ENCODE peak calls at places on chromosomes 16 and 17, in eight cellular contexts. One of them, this sample, is unnamed.

GRCh38 chr17:70865993-70866804 is 696.9 kb downstream of the KCNJ2 start:
- DNase-seq in stimulated activated CD4-positive, alpha-beta T cell treated with anti-CD3 and anti-CD28 coated beads, Interleukin-2, amount 100 ng/mL, for 48 hours: no peak
- DNase-seq in stimulated activated naive CD4-positive, alpha-beta T cell: no peak
- DNase-seq in activated CD4-positive, alpha-beta T cell treated with anti-CD3 and anti-CD28 coated beads, Interleukin-2, amount 50 U/mL, for 1 hour: no peak
- DNase-seq in astrocyte of the spinal cord: no peak
- DNase-seq in mucosa of descending colon: no peak
- DNase-seq in neural progenitor cell: no peak
- DNase-seq in effector CD4-positive, alpha-beta T cell: no peak
- DNase-seq in this sample: no peak

GRCh38 chr17:59643159-59643857 is 23.6 kb downstream of the CLTC start:
- DNase-seq in effector CD4-positive, alpha-beta T cell: no peak
- DNase-seq in stimulated activated CD4-positive, alpha-beta T cell treated with anti-CD3 and anti-CD28 coated beads, Interleukin-2, amount 100 ng/mL, for 48 hours: no peak
- DNase-seq in astrocyte of the spinal cord: peak
- DNase-seq in activated CD4-positive, alpha-beta T cell treated with anti-CD3 and anti-CD28 coated beads, Interleukin-2, amount 50 U/mL, for 1 hour: no peak
- DNase-seq in mucosa of descending colon: no peak
- DNase-seq in stimulated activated naive CD4-positive, alpha-beta T cell: no peak
- DNase-seq in neural progenitor cell: no peak
- DNase-seq in this sample: no peak

GRCh38 chr16:50309527-50310307 is 43.4 kb downstream of the ADCY7 start:
- DNase-seq in stimulated activated CD4-positive, alpha-beta T cell treated with anti-CD3 and anti-CD28 coated beads, Interleukin-2, amount 100 ng/mL, for 48 hours: no peak
- DNase-seq in neural progenitor cell: no peak
- DNase-seq in activated CD4-positive, alpha-beta T cell treated with anti-CD3 and anti-CD28 coated beads, Interleukin-2, amount 50 U/mL, for 1 hour: no peak
- DNase-seq in effector CD4-positive, alpha-beta T cell: no peak
- DNase-seq in astrocyte of the spinal cord: no peak
- DNase-seq in mucosa of descending colon: no peak
- DNase-seq in stimulated activated naive CD4-positive, alpha-beta T cell: no peak
- DNase-seq in this sample: no peak

GRCh38 chr16:2531371-2531695 is at the start of gene CEMP1:
- DNase-seq in activated CD4-positive, alpha-beta T cell treated with anti-CD3 and anti-CD28 coated beads, Interleukin-2, amount 50 U/mL, for 1 hour: no peak
- DNase-seq in astrocyte of the spinal cord: no peak
- DNase-seq in mucosa of descending colon: no peak
- DNase-seq in neural progenitor cell: no peak
- DNase-seq in stimulated activated naive CD4-positive, alpha-beta T cell: no peak
- DNase-seq in effector CD4-positive, alpha-beta T cell: no peak
- DNase-seq in stimulated activated CD4-positive, alpha-beta T cell treated with anti-CD3 and anti-CD28 coated beads, Interleukin-2, amount 100 ng/mL, for 48 hours: no peak
- DNase-seq in this sample: no peak

GRCh38 chr16:86529160-86529559 is 18.8 kb downstream of the FOXF1 start:
- DNase-seq in mucosa of descending colon: no peak
- DNase-seq in activated CD4-positive, alpha-beta T cell treated with anti-CD3 and anti-CD28 coated beads, Interleukin-2, amount 50 U/mL, for 1 hour: no peak
- DNase-seq in stimulated activated CD4-positive, alpha-beta T cell treated with anti-CD3 and anti-CD28 coated beads, Interleukin-2, amount 100 ng/mL, for 48 hours: no peak
- DNase-seq in stimulated activated naive CD4-positive, alpha-beta T cell: no peak
- DNase-seq in effector CD4-positive, alpha-beta T cell: no peak
- DNase-seq in neural progenitor cell: no peak
- DNase-seq in astrocyte of the spinal cord: no peak
- DNase-seq in this sample: no peak

GRCh38 chr17:77437017-77437416 is 296.2 kb downstream of the SEC14L1 start:
- DNase-seq in effector CD4-positive, alpha-beta T cell: no peak
- DNase-seq in neural progenitor cell: no peak
- DNase-seq in stimulated activated naive CD4-positive, alpha-beta T cell: peak
- DNase-seq in mucosa of descending colon: no peak
- DNase-seq in stimulated activated CD4-positive, alpha-beta T cell treated with anti-CD3 and anti-CD28 coated beads, Interleukin-2, amount 100 ng/mL, for 48 hours: no peak
- DNase-seq in astrocyte of the spinal cord: peak
- DNase-seq in activated CD4-positive, alpha-beta T cell treated with anti-CD3 and anti-CD28 coated beads, Interleukin-2, amount 50 U/mL, for 1 hour: no peak
- DNase-seq in this sample: peak

GRCh38 chr17:73820686-73821448 is 176.6 kb upstream of the SDK2 start:
- DNase-seq in stimulated activated naive CD4-positive, alpha-beta T cell: no peak
- DNase-seq in mucosa of descending colon: peak
- DNase-seq in stimulated activated CD4-positive, alpha-beta T cell treated with anti-CD3 and anti-CD28 coated beads, Interleukin-2, amount 100 ng/mL, for 48 hours: no peak
- DNase-seq in activated CD4-positive, alpha-beta T cell treated with anti-CD3 and anti-CD28 coated beads, Interleukin-2, amount 50 U/mL, for 1 hour: no peak
- DNase-seq in astrocyte of the spinal cord: peak
- DNase-seq in neural progenitor cell: peak
- DNase-seq in effector CD4-positive, alpha-beta T cell: no peak
- DNase-seq in this sample: no peak

GRCh38 chr16:24152826-24153225 is 103.3 kb upstream of the CACNG3 start:
- DNase-seq in stimulated activated CD4-positive, alpha-beta T cell treated with anti-CD3 and anti-CD28 coated beads, Interleukin-2, amount 100 ng/mL, for 48 hours: no peak
- DNase-seq in activated CD4-positive, alpha-beta T cell treated with anti-CD3 and anti-CD28 coated beads, Interleukin-2, amount 50 U/mL, for 1 hour: no peak
- DNase-seq in stimulated activated naive CD4-positive, alpha-beta T cell: no peak
- DNase-seq in astrocyte of the spinal cord: no peak
- DNase-seq in neural progenitor cell: no peak
- DNase-seq in effector CD4-positive, alpha-beta T cell: no peak
- DNase-seq in mucosa of descending colon: no peak
- DNase-seq in this sample: no peak

GRCh38 chr16:54291981-54292487 is 5.4 kb upstream of the IRX3 start:
- DNase-seq in effector CD4-positive, alpha-beta T cell: no peak
- DNase-seq in mucosa of descending colon: no peak
- DNase-seq in stimulated activated CD4-positive, alpha-beta T cell treated with anti-CD3 and anti-CD28 coated beads, Interleukin-2, amount 100 ng/mL, for 48 hours: no peak
- DNase-seq in stimulated activated naive CD4-positive, alpha-beta T cell: no peak
- DNase-seq in neural progenitor cell: no peak
- DNase-seq in astrocyte of the spinal cord: peak
- DNase-seq in activated CD4-positive, alpha-beta T cell treated with anti-CD3 and anti-CD28 coated beads, Interleukin-2, amount 50 U/mL, for 1 hour: no peak
- DNase-seq in this sample: no peak

GRCh38 chr17:47856830-47857229 is 5.9 kb upstream of the SP6 start:
- DNase-seq in mucosa of descending colon: no peak
- DNase-seq in activated CD4-positive, alpha-beta T cell treated with anti-CD3 and anti-CD28 coated beads, Interleukin-2, amount 50 U/mL, for 1 hour: no peak
- DNase-seq in stimulated activated naive CD4-positive, alpha-beta T cell: no peak
- DNase-seq in effector CD4-positive, alpha-beta T cell: no peak
- DNase-seq in astrocyte of the spinal cord: no peak
- DNase-seq in neural progenitor cell: no peak
- DNase-seq in stimulated activated CD4-positive, alpha-beta T cell treated with anti-CD3 and anti-CD28 coated beads, Interleukin-2, amount 100 ng/mL, for 48 hours: no peak
- DNase-seq in this sample: no peak

GRCh38 chr17:68344701-68345136 is 53.4 kb downstream of the ARSG start:
- DNase-seq in stimulated activated CD4-positive, alpha-beta T cell treated with anti-CD3 and anti-CD28 coated beads, Interleukin-2, amount 100 ng/mL, for 48 hours: no peak
- DNase-seq in neural progenitor cell: peak
- DNase-seq in mucosa of descending colon: peak
- DNase-seq in effector CD4-positive, alpha-beta T cell: peak
- DNase-seq in astrocyte of the spinal cord: no peak
- DNase-seq in stimulated activated naive CD4-positive, alpha-beta T cell: no peak
- DNase-seq in activated CD4-positive, alpha-beta T cell treated with anti-CD3 and anti-CD28 coated beads, Interleukin-2, amount 50 U/mL, for 1 hour: peak
- DNase-seq in this sample: no peak

GRCh38 chr17:59381716-59382570 is 50.5 kb downstream of the YPEL2 start:
- DNase-seq in neural progenitor cell: no peak
- DNase-seq in activated CD4-positive, alpha-beta T cell treated with anti-CD3 and anti-CD28 coated beads, Interleukin-2, amount 50 U/mL, for 1 hour: no peak
- DNase-seq in stimulated activated naive CD4-positive, alpha-beta T cell: no peak
- DNase-seq in effector CD4-positive, alpha-beta T cell: no peak
- DNase-seq in astrocyte of the spinal cord: no peak
- DNase-seq in stimulated activated CD4-positive, alpha-beta T cell treated with anti-CD3 and anti-CD28 coated beads, Interleukin-2, amount 100 ng/mL, for 48 hours: no peak
- DNase-seq in mucosa of descending colon: peak
- DNase-seq in this sample: no peak

GRCh38 chr17:9021158-9021984 is at the start of gene NTN1:
- DNase-seq in astrocyte of the spinal cord: no peak
- DNase-seq in effector CD4-positive, alpha-beta T cell: peak
- DNase-seq in stimulated activated naive CD4-positive, alpha-beta T cell: peak
- DNase-seq in stimulated activated CD4-positive, alpha-beta T cell treated with anti-CD3 and anti-CD28 coated beads, Interleukin-2, amount 100 ng/mL, for 48 hours: peak
- DNase-seq in mucosa of descending colon: peak
- DNase-seq in neural progenitor cell: peak
- DNase-seq in activated CD4-positive, alpha-beta T cell treated with anti-CD3 and anti-CD28 coated beads, Interleukin-2, amount 50 U/mL, for 1 hour: peak
- DNase-seq in this sample: no peak

GRCh38 chr16:143047-143446 is 4.6 kb upstream of the NPRL3 start:
- DNase-seq in effector CD4-positive, alpha-beta T cell: no peak
- DNase-seq in mucosa of descending colon: no peak
- DNase-seq in activated CD4-positive, alpha-beta T cell treated with anti-CD3 and anti-CD28 coated beads, Interleukin-2, amount 50 U/mL, for 1 hour: no peak
- DNase-seq in neural progenitor cell: no peak
- DNase-seq in stimulated activated CD4-positive, alpha-beta T cell treated with anti-CD3 and anti-CD28 coated beads, Interleukin-2, amount 100 ng/mL, for 48 hours: no peak
- DNase-seq in astrocyte of the spinal cord: no peak
- DNase-seq in stimulated activated naive CD4-positive, alpha-beta T cell: no peak
- DNase-seq in this sample: no peak

GRCh38 chr17:1486802-1487695 is 5.4 kb downstream of the MYO1C start:
- DNase-seq in effector CD4-positive, alpha-beta T cell: peak
- DNase-seq in astrocyte of the spinal cord: peak
- DNase-seq in neural progenitor cell: peak
- DNase-seq in stimulated activated CD4-positive, alpha-beta T cell treated with anti-CD3 and anti-CD28 coated beads, Interleukin-2, amount 100 ng/mL, for 48 hours: peak
- DNase-seq in stimulated activated naive CD4-positive, alpha-beta T cell: peak
- DNase-seq in mucosa of descending colon: peak
- DNase-seq in activated CD4-positive, alpha-beta T cell treated with anti-CD3 and anti-CD28 coated beads, Interleukin-2, amount 50 U/mL, for 1 hour: peak
- DNase-seq in this sample: no peak

GRCh38 chr17:59361916-59362810 is 30.7 kb downstream of the YPEL2 start:
- DNase-seq in activated CD4-positive, alpha-beta T cell treated with anti-CD3 and anti-CD28 coated beads, Interleukin-2, amount 50 U/mL, for 1 hour: peak
- DNase-seq in stimulated activated naive CD4-positive, alpha-beta T cell: no peak
- DNase-seq in astrocyte of the spinal cord: peak
- DNase-seq in stimulated activated CD4-positive, alpha-beta T cell treated with anti-CD3 and anti-CD28 coated beads, Interleukin-2, amount 100 ng/mL, for 48 hours: no peak
- DNase-seq in mucosa of descending colon: no peak
- DNase-seq in effector CD4-positive, alpha-beta T cell: peak
- DNase-seq in neural progenitor cell: no peak
- DNase-seq in this sample: peak

GRCh38 chr16:35197656-35198055 is 1738.2 kb downstream of the TP53TG3F start:
- DNase-seq in mucosa of descending colon: no peak
- DNase-seq in astrocyte of the spinal cord: no peak
- DNase-seq in activated CD4-positive, alpha-beta T cell treated with anti-CD3 and anti-CD28 coated beads, Interleukin-2, amount 50 U/mL, for 1 hour: no peak
- DNase-seq in stimulated activated CD4-positive, alpha-beta T cell treated with anti-CD3 and anti-CD28 coated beads, Interleukin-2, amount 100 ng/mL, for 48 hours: no peak
- DNase-seq in stimulated activated naive CD4-positive, alpha-beta T cell: no peak
- DNase-seq in effector CD4-positive, alpha-beta T cell: no peak
- DNase-seq in neural progenitor cell: no peak
- DNase-seq in this sample: no peak

GRCh38 chr17:76273923-76274558 is 8.9 kb downstream of the UBALD2 start:
- DNase-seq in activated CD4-positive, alpha-beta T cell treated with anti-CD3 and anti-CD28 coated beads, Interleukin-2, amount 50 U/mL, for 1 hour: no peak
- DNase-seq in effector CD4-positive, alpha-beta T cell: no peak
- DNase-seq in mucosa of descending colon: no peak
- DNase-seq in stimulated activated naive CD4-positive, alpha-beta T cell: no peak
- DNase-seq in neural progenitor cell: no peak
- DNase-seq in stimulated activated CD4-positive, alpha-beta T cell treated with anti-CD3 and anti-CD28 coated beads, Interleukin-2, amount 100 ng/mL, for 48 hours: no peak
- DNase-seq in astrocyte of the spinal cord: no peak
- DNase-seq in this sample: no peak

GRCh38 chr16:8832383-8833100 is 34.9 kb downstream of the PMM2 start:
- DNase-seq in effector CD4-positive, alpha-beta T cell: no peak
- DNase-seq in mucosa of descending colon: no peak
- DNase-seq in neural progenitor cell: peak
- DNase-seq in activated CD4-positive, alpha-beta T cell treated with anti-CD3 and anti-CD28 coated beads, Interleukin-2, amount 50 U/mL, for 1 hour: no peak
- DNase-seq in astrocyte of the spinal cord: no peak
- DNase-seq in stimulated activated CD4-positive, alpha-beta T cell treated with anti-CD3 and anti-CD28 coated beads, Interleukin-2, amount 100 ng/mL, for 48 hours: no peak
- DNase-seq in stimulated activated naive CD4-positive, alpha-beta T cell: no peak
- DNase-seq in this sample: no peak

GRCh38 chr17:27654654-27655524 is 23.9 kb downstream of the LGALS9 start:
- DNase-seq in effector CD4-positive, alpha-beta T cell: peak
- DNase-seq in neural progenitor cell: peak
- DNase-seq in activated CD4-positive, alpha-beta T cell treated with anti-CD3 and anti-CD28 coated beads, Interleukin-2, amount 50 U/mL, for 1 hour: peak
- DNase-seq in mucosa of descending colon: peak
- DNase-seq in astrocyte of the spinal cord: peak
- DNase-seq in stimulated activated naive CD4-positive, alpha-beta T cell: peak
- DNase-seq in stimulated activated CD4-positive, alpha-beta T cell treated with anti-CD3 and anti-CD28 coated beads, Interleukin-2, amount 100 ng/mL, for 48 hours: peak
- DNase-seq in this sample: peak

GRCh38 chr16:88383401-88384221 is 852 bp downstream of the ZNF469 start:
- DNase-seq in astrocyte of the spinal cord: peak
- DNase-seq in neural progenitor cell: peak
- DNase-seq in stimulated activated CD4-positive, alpha-beta T cell treated with anti-CD3 and anti-CD28 coated beads, Interleukin-2, amount 100 ng/mL, for 48 hours: no peak
- DNase-seq in stimulated activated naive CD4-positive, alpha-beta T cell: no peak
- DNase-seq in mucosa of descending colon: peak
- DNase-seq in activated CD4-positive, alpha-beta T cell treated with anti-CD3 and anti-CD28 coated beads, Interleukin-2, amount 50 U/mL, for 1 hour: no peak
- DNase-seq in effector CD4-positive, alpha-beta T cell: no peak
- DNase-seq in this sample: peak

GRCh38 chr17:68061512-68062313 is 26.2 kb downstream of the KPNA2 start:
- DNase-seq in mucosa of descending colon: no peak
- DNase-seq in effector CD4-positive, alpha-beta T cell: no peak
- DNase-seq in activated CD4-positive, alpha-beta T cell treated with anti-CD3 and anti-CD28 coated beads, Interleukin-2, amount 50 U/mL, for 1 hour: no peak
- DNase-seq in astrocyte of the spinal cord: no peak
- DNase-seq in neural progenitor cell: no peak
- DNase-seq in stimulated activated naive CD4-positive, alpha-beta T cell: no peak
- DNase-seq in stimulated activated CD4-positive, alpha-beta T cell treated with anti-CD3 and anti-CD28 coated beads, Interleukin-2, amount 100 ng/mL, for 48 hours: no peak
- DNase-seq in this sample: no peak